ENCODE peak calls at places on chromosomes 11 and 22, in six cellular contexts. S is IMR-90, H is body of pancreas, R is breast epithelium, D is H54, Q is A549. V is an unnamed sample.

GRCh38 chr11:134410766-134411165 is 1.3 kb downstream of the B3GAT1 start:
- DNase-seq in R (no peak), Q (no peak), H (no peak), D (no peak), S (no peak), V (no peak)

GRCh38 chr11:32006799-32007388 is 84.0 kb upstream of the RCN1 start:
- DNase-seq in D (peak), S (peak), R (no peak), H (no peak), Q (peak), V (peak)

GRCh38 chr22:50696799-50697561 is 24.4 kb downstream of the SHANK3 start:
- DNase-seq in D (peak), S (no peak), Q (peak), R (no peak), H (no peak), V (no peak)

GRCh38 chr11:75677275-75677674 is 8.4 kb upstream of the MAP6 start:
- DNase-seq in Q (no peak), H (no peak), D (no peak), S (no peak), R (no peak), V (no peak)

GRCh38 chr22:38955926-38956325 is 1.5 kb upstream of the APOBEC3A start:
- DNase-seq in H (no peak), S (no peak), D (no peak), R (no peak), Q (no peak), V (no peak)

GRCh38 chr11:70933986-70934583 is 318.3 kb downstream of the SHANK2 start:
- DNase-seq in R (no peak), S (no peak), Q (no peak), H (no peak), D (no peak), V (no peak)

GRCh38 chr11:46119352-46120216 is 1.7 kb downstream of the PHF21A start:
- DNase-seq in R (peak), Q (no peak), D (no peak), H (peak), S (peak), V (peak)

GRCh38 chr11:37333345-37333744 is 735.3 kb upstream of the RAG2 start:
- DNase-seq in S (no peak), Q (no peak), R (no peak), D (no peak), H (no peak), V (peak)

GRCh38 chr11:86816251-86816726 is 15.9 kb downstream of the PRSS23 start:
- DNase-seq in Q (no peak), D (no peak), H (no peak), S (peak), R (no peak), V (no peak)

GRCh38 chr11:43989162-43989961 is 46.9 kb downstream of the C11orf96 start:
- DNase-seq in D (no peak), Q (no peak), H (peak), S (no peak), R (no peak), V (no peak)

GRCh38 chr22:39748877-39749276 is 144.7 kb downstream of the ENTHD1 start:
- DNase-seq in S (peak), Q (no peak), H (no peak), R (no peak), D (no peak), V (peak)

GRCh38 chr11:82557274-82557673 is 176.4 kb downstream of the FAM181B start:
- DNase-seq in Q (no peak), R (no peak), H (no peak), D (no peak), S (no peak), V (no peak)

GRCh38 chr22:20610243-20610686 is 102.9 kb downstream of the MED15 start:
- DNase-seq in H (no peak), R (no peak), D (no peak), S (no peak), Q (no peak), V (no peak)

GRCh38 chr11:84146826-84147225 is 860.7 kb upstream of the CCDC90B start:
- DNase-seq in S (no peak), D (no peak), Q (no peak), H (no peak), R (no peak), V (no peak)

GRCh38 chr11:86147004-86147403 is 78.1 kb upstream of the PICALM start:
- DNase-seq in S (no peak), H (no peak), D (no peak), R (peak), Q (no peak), V (no peak)

GRCh38 chr11:125128450-125128849 is 17.0 kb upstream of the TMEM218 start:
- DNase-seq in S (peak), R (no peak), D (no peak), Q (no peak), H (no peak), V (no peak)

GRCh38 chr11:96622026-96622634 is 232.3 kb downstream of the JRKL start:
- DNase-seq in S (no peak), R (no peak), H (no peak), D (no peak), Q (no peak), V (no peak)

GRCh38 chr11:24198458-24198857 is 298.4 kb upstream of the LUZP2 start:
- DNase-seq in R (no peak), H (no peak), S (peak), Q (no peak), D (no peak), V (peak)

GRCh38 chr11:106399075-106399500 is 321.6 kb downstream of the AASDHPPT start:
- DNase-seq in Q (peak), R (no peak), H (peak), D (peak), S (peak), V (no peak)

DNA sequence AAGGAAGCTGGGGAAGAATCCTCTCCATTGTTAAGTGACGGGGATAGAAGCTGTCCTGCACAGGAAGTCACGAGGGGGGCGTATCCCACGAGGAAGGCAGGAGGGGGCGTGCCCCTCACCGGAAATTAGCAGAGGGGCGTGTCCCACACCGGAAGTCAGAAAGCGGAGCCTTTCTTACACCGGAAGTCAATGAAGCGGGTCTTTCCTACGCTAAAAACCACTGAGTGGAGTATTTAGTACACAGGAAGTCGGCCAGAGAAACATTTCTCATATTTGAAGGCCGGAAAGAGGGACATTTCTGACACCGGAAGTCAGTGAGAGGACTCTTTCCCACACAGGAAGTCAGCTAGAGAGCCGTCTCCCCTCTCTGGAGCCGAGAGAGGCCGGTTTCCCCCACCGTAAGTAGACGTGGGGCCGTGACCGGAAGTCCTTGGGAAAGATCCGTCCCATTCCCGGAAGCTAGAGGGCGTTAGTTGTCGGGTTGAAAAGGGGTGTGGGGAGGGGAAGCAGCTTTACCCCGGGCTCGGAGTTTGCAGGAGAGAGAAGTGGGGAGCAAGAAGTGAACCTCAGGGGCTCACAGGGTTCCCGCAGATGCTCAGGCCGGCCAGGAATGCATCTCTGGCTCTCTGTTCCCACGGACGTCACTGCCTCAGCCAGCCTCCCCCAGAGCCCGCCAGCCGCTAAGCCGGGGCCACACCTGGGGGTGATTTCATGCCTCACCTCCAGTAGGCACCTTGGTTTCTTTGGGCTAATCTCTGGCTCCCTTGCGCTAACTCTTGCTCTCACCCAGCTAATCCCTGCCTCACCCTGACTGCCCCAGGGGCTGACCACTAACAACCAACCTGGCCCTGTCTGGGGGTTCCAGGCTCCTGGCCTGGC is 15.4 kb downstream of the MIAT start:
- DNase-seq in Q (peak), D (peak), H (peak), R (peak), S (peak), V (peak)
- TF ChIP-seq POLR2A in Q (peak), D (peak), H (no peak), R (no peak), S (peak), V (peak)

GRCh38 chr11:94762995-94763394 is 5.2 kb upstream of the AMOTL1 start:
- DNase-seq in Q (no peak), R (no peak), S (no peak), D (no peak), H (no peak), V (no peak)
- TF ChIP-seq POLR2A in Q (no peak), R (no peak), S (no peak), D (no peak), H (no peak), V (no peak)

GRCh38 chr11:69471329-69472052 is 10.0 kb upstream of the LINC01488 start:
- DNase-seq in D (no peak), Q (no peak), H (no peak), R (no peak), S (peak), V (no peak)

GRCh38 chr11:69468911-69469885 is 12.3 kb upstream of the LINC01488 start:
- DNase-seq in D (no peak), R (no peak), S (no peak), H (no peak), Q (no peak), V (no peak)

GRCh38 chr11:69470793-69471192 is 10.7 kb upstream of the LINC01488 start:
- DNase-seq in R (no peak), D (no peak), S (no peak), Q (no peak), H (no peak), V (no peak)

GRCh38 chr11:69472053-69472765 is 9.3 kb upstream of the LINC01488 start:
- DNase-seq in Q (no peak), S (no peak), H (no peak), D (no peak), R (no peak), V (no peak)

DNA sequence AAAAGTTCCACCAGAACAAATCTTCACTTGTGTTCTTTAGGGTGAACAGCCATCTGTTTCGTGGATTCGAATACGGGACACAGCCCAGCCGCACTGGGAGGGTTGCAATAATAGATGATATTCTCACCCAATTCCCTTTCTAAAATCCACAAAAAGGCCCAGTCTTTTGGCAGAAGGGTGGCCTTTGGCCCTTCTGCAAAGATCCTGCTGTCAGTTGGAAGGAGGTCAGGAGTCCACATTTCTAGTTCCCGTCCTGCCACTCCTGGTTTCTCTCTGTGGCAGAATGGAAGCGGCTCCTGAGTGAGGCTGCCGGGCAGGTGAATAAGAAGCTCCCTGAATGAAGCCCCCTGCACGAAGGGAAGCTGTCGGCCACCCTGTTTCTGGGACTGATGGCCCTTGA is 11.2 kb upstream of the LINC01488 start:
- DNase-seq in H (no peak), Q (no peak), D (no peak), R (no peak), S (no peak), V (no peak)
- TF ChIP-seq POLR2A in H (no peak), Q (no peak), D (no peak), R (no peak), S (no peak), V (no peak)

GRCh38 chr11:65016705-65017104 is 2.7 kb downstream of the ARL2 start:
- DNase-seq in S (no peak), R (no peak), Q (no peak), D (no peak), H (no peak), V (no peak)

GRCh38 chr11:65013692-65014145 is 241 bp upstream of the ARL2 start:
- DNase-seq in D (peak), S (peak), R (peak), H (peak), Q (no peak), V (peak)

GRCh38 chr11:65017927-65018326 is 4.0 kb downstream of the ARL2 start:
- DNase-seq in D (no peak), H (no peak), Q (no peak), R (no peak), S (no peak), V (no peak)

GRCh38 chr11:65013130-65013691 is 749 bp upstream of the ARL2 start:
- DNase-seq in D (peak), R (peak), S (peak), H (peak), Q (peak), V (peak)

DNA sequence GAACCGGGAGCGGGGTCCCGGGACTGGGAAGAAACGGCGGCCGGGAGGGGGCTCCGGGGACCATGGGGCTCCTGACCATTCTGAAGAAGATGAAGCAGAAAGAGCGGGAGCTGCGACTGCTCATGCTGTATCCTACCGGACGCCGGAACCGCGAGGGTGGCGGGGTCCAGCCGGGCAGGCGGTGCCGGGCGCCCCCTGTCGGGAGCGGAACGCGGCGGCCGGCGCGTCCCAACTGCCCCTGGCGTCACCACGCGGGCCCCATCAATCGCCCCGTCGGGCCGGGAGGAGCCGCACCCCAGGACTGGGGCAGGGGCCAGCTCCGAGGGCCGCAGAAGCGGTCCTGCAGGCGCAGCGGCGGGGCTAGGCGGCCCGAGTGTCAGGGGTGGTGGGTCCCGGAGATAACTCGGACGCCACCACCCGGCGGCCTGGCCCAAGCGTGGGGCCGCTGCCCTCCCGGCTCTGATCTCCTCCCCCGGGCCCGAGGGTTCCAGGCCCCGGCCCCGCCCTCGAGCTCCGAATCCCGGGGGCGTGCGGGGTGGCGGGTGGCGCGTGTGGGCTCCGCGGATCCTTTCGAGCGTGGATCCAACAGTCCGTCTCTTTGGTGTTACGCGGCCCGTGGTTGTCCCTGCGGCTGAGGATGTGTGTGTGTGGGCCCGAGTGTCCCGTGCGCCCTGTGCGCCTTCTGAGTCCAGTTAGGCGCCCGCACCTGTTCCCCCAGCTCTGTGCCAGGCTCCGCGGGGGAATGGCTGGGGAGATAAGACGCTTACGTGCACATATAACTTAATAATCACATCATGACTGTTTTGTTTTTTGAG is at the start of gene ARL2:
- DNase-seq in S (no peak), Q (peak), D (peak), R (no peak), H (no peak), V (peak)
- TF ChIP-seq POLR2A in S (peak), Q (peak), D (no peak), R (no peak), H (no peak), V (peak)

GRCh38 chr11:111423250-111423615 is 44.2 kb upstream of the POU2AF1 start:
- DNase-seq in D (no peak), H (no peak), Q (no peak), R (no peak), S (no peak), V (peak)
- TF ChIP-seq POLR2A in D (no peak), H (no peak), Q (no peak), R (no peak), S (no peak), V (no peak)

DNA sequence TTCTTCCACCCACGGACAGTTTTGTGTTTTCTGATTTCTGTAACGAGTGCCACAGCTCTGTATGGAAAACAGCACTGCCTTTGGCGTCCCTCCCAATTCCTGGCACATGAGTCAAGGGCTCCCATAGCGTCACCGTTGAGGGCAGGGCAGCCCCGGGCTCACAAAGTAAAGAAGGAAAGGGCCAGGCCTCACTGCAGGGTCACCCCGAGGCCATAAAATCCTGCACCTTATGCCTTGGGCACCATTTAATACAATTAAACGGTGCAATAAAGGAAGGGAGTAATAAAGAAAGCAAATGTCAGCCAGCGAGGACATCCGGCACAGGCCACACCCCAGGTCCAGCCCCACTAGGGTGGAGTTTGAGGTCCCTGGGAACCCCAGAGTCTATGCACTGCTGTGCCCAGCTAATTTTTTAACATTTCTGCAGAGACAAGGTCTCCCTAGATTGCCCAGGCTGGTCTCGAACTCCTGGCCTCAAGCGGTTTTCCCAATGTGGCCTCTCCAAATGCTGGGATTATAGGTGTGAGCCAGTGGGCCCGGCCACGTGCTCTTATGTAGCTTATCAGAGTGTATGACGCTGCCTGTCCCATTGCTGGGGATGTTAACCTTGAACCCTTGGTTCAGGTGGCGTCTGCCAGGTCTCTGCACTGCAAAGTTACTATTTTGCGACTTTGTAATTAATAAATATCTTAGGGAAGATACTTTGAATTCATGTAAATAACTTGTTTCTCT is 13.6 kb upstream of the MUC2 start:
- DNase-seq in H (peak), S (peak), Q (peak), R (no peak), D (peak), V (no peak)
- TF ChIP-seq POLR2A in H (no peak), S (no peak), Q (no peak), R (no peak), D (no peak), V (no peak)

GRCh38 chr11:68010058-68011041 is at the start of gene ALDH3B1:
- DNase-seq in D (peak), Q (peak), R (peak), S (peak), H (peak), V (peak)
- TF ChIP-seq POLR2A in D (peak), Q (peak), R (no peak), S (peak), H (peak), V (peak)

GRCh38 chr11:60852060-60852638 is 3.6 kb downstream of the PTGDR2 start:
- DNase-seq in D (no peak), H (peak), Q (no peak), R (no peak), S (no peak), V (no peak)

GRCh38 chr11:60849641-60850520 is 5.9 kb downstream of the PTGDR2 start:
- DNase-seq in D (no peak), R (no peak), Q (no peak), H (no peak), S (no peak), V (no peak)

GRCh38 chr11:60853469-60853950 is 2.2 kb downstream of the PTGDR2 start:
- DNase-seq in R (no peak), Q (no peak), D (no peak), S (no peak), H (no peak), V (no peak)

GRCh38 chr11:60852639-60853468 is 2.9 kb downstream of the PTGDR2 start:
- DNase-seq in H (peak), S (no peak), R (no peak), D (no peak), Q (no peak), V (no peak)

DNA sequence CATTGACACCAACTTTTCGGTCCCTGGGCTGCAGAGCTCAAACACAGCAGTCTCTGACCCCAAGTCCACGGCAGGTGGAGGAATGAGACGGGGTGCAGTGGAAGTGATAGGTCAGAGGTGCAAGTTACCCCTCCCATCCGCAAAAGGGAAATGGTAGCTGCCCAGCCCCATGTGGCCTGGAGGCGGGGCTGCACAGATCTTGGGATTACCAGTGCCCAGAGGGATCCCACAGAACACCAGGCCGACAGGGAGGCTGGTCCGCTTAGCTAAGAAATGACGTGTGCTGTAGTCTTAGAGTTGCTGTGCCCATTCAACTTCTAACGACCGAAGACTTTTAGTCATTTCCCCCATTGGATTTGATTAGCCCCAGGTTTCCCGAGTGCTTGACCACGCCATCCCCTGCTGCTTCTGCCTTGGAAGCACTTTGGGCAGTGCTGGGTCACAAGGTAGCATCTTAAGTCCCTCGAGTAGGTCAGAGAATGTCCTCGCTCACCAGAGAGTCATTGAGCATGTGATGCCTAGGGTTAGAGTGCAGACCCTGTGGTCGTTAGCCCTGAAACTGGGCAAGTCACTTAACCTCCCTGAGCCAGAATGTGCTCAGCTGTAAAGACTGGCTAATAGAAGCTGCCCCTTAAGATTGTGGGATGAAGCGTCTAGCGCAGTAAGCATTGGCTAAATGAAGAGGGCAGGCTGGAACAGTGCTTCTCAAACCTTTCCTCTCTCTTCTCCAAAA is 4.3 kb downstream of the PTGDR2 start:
- DNase-seq in Q (no peak), R (no peak), S (no peak), D (no peak), H (no peak), V (no peak)
- TF ChIP-seq POLR2A in Q (no peak), R (no peak), S (no peak), D (no peak), H (no peak), V (no peak)

GRCh38 chr11:64868904-64869570 is 9.4 kb downstream of the EHD1 start:
- DNase-seq in H (no peak), Q (peak), D (peak), R (no peak), S (peak), V (no peak)

GRCh38 chr11:64865286-64866172 is 12.9 kb downstream of the EHD1 start:
- DNase-seq in D (no peak), S (peak), H (no peak), Q (no peak), R (no peak), V (no peak)

GRCh38 chr11:64869571-64870175 is 8.7 kb downstream of the EHD1 start:
- DNase-seq in D (no peak), Q (no peak), S (no peak), R (no peak), H (no peak), V (no peak)

GRCh38 chr11:64866173-64866491 is 12.3 kb downstream of the EHD1 start:
- DNase-seq in R (no peak), Q (no peak), S (no peak), D (no peak), H (no peak), V (no peak)

GRCh38 chr11:64867748-64868462 is 10.5 kb downstream of the EHD1 start:
- DNase-seq in H (no peak), R (no peak), D (no peak), Q (no peak), S (no peak), V (no peak)
- TF ChIP-seq POLR2A in H (no peak), R (no peak), D (no peak), Q (no peak), S (no peak), V (no peak)

V was measured in erythroblast.